ENCODE peak calls at places on chromosomes 16 and 17, in nine cellular contexts. Q, P, Y, M, A, K, C, W and G are unnamed samples.

GRCh38 chr16:76343761-76344160 is 66.6 kb downstream of the CNTNAP4 start:
- DNase-seq in Q (no peak), P (no peak), Y (no peak), M (no peak), A (no peak), K (no peak), C (no peak), W (no peak), G (no peak)

GRCh38 chr16:64339052-64339770 is 782.7 kb downstream of the CDH11 start:
- DNase-seq in Q (peak), P (no peak), Y (no peak), M (no peak), A (no peak), K (no peak), C (no peak), W (peak), G (no peak)

GRCh38 chr17:77720946-77721822 is 237.3 kb upstream of the TNRC6C start:
- DNase-seq in Q (no peak), P (no peak), Y (no peak), M (no peak), A (no peak), K (no peak), C (no peak), W (no peak), G (no peak)

GRCh38 chr17:4942760-4943508 is 2.9 kb downstream of the RNF167 start:
- DNase-seq in Q (no peak), P (no peak), Y (no peak), M (no peak), A (no peak), K (no peak), C (no peak), W (no peak), G (no peak)

GRCh38 chr17:42179911-42180410 is 981 bp downstream of the KCNH4 start:
- DNase-seq in Q (no peak), P (no peak), Y (peak), M (peak), A (peak), K (no peak), C (no peak), W (no peak), G (no peak)

GRCh38 chr17:18227635-18228034 is 2.2 kb downstream of the LLGL1 start:
- DNase-seq in Q (no peak), P (no peak), Y (no peak), M (no peak), A (no peak), K (no peak), C (no peak), W (no peak), G (no peak)

GRCh38 chr17:38885044-38885727 is 15.3 kb downstream of the LASP1 start:
- DNase-seq in Q (no peak), P (no peak), Y (no peak), M (no peak), A (no peak), K (no peak), C (no peak), W (no peak), G (no peak)

GRCh38 chr17:63454915-63455314 is 8.8 kb upstream of the CYB561 start:
- DNase-seq in Q (no peak), P (no peak), Y (no peak), M (no peak), A (no peak), K (no peak), C (no peak), W (no peak), G (no peak)

GRCh38 chr17:76513306-76513692 is 12.1 kb upstream of the RHBDF2 start:
- DNase-seq in Q (no peak), P (no peak), Y (no peak), M (no peak), A (no peak), K (no peak), C (no peak), W (no peak), G (no peak)

GRCh38 chr17:40322417-40323315 is 13.7 kb downstream of the RARA start:
- DNase-seq in Q (no peak), P (peak), Y (peak), M (peak), A (peak), K (peak), C (peak), W (peak), G (peak)

GRCh38 chr17:37212184-37212583 is 163.6 kb upstream of the C17orf78 start:
- DNase-seq in Q (no peak), P (no peak), Y (no peak), M (no peak), A (no peak), K (no peak), C (no peak), W (peak), G (no peak)

GRCh38 chr17:2940352-2940751 is 123.1 kb downstream of the OR1D5 start:
- DNase-seq in Q (no peak), P (peak), Y (no peak), M (no peak), A (no peak), K (no peak), C (no peak), W (no peak), G (no peak)